ENCODE peak calls at places on chromosomes 12 and 14, in five cellular contexts. N, D, B, A and I are unnamed samples.

GRCh38 chr12:19965196-19966038 is 402.9 kb upstream of the PDE3A start:
- DNase-seq in N (no peak), B (no peak), D (peak), A (no peak), I (no peak)

GRCh38 chr14:63276492-63277342 is 42.0 kb downstream of the GPHB5 start:
- DNase-seq in D (peak), N (peak), B (no peak), A (no peak), I (no peak)

GRCh38 chr12:26648999-26649398 is 184.0 kb downstream of the ITPR2 start:
- DNase-seq in B (no peak), A (no peak), D (peak), N (no peak), I (no peak)

GRCh38 chr12:22765731-22766130 is 140.8 kb downstream of the ETNK1 start:
- DNase-seq in A (no peak), N (no peak), B (no peak), D (no peak), I (no peak)

GRCh38 chr14:64942531-64943111 is at the start of gene GPX2:
- DNase-seq in D (no peak), N (no peak), A (no peak), B (no peak), I (no peak)

GRCh38 chr12:116481726-116482125 is 77.5 kb upstream of the MAP1LC3B2 start:
- DNase-seq in D (no peak), B (no peak), N (no peak), A (no peak), I (no peak)

GRCh38 chr14:100424504-100425453 is 101.6 kb downstream of the SLC25A47 start:
- DNase-seq in N (no peak), D (no peak), A (no peak), B (no peak), I (no peak)

GRCh38 chr14:30291216-30291615 is 267.7 kb upstream of the G2E3 start:
- DNase-seq in B (no peak), D (peak), N (peak), A (no peak), I (no peak)

GRCh38 chr12:41965996-41966395 is 178.7 kb downstream of the GXYLT1 start:
- DNase-seq in B (no peak), D (no peak), A (no peak), N (no peak), I (no peak)

GRCh38 chr12:82942521-82942920 is 255.8 kb downstream of the TMTC2 start:
- DNase-seq in N (no peak), A (no peak), B (no peak), D (no peak), I (no peak)

GRCh38 chr14:92546347-92547053 is 32.9 kb downstream of the RIN3 start:
- DNase-seq in A (no peak), N (peak), D (no peak), B (no peak), I (no peak)

GRCh38 chr14:31712244-31713127 is 151.3 kb downstream of the NUBPL start:
- DNase-seq in A (no peak), B (no peak), N (no peak), D (no peak), I (no peak)

GRCh38 chr12:74280156-74280655 is 257.4 kb upstream of the ATXN7L3B start:
- DNase-seq in A (no peak), N (no peak), B (no peak), D (no peak), I (no peak)

GRCh38 chr12:89064780-89065179 is 287.5 kb downstream of the DUSP6 start:
- DNase-seq in D (no peak), B (no peak), A (no peak), N (peak), I (no peak)

GRCh38 chr14:22737052-22737451 is 29.4 kb upstream of the OXA1L start:
- DNase-seq in B (peak), A (no peak), N (no peak), D (no peak), I (no peak)

GRCh38 chr14:101198398-101199027 is 295.0 kb upstream of the RTL1 start:
- DNase-seq in N (no peak), B (no peak), A (no peak), D (no peak), I (no peak)

GRCh38 chr12:132827763-132828703 is 636 bp downstream of the GOLGA3 start:
- DNase-seq in D (peak), B (no peak), A (no peak), N (peak), I (no peak)

GRCh38 chr14:65290830-65291229 is 121.7 kb upstream of the FUT8 start:
- DNase-seq in A (no peak), B (peak), N (peak), D (peak), I (no peak)

GRCh38 chr14:104095426-104096310 is 10.2 kb downstream of the ASPG start:
- DNase-seq in D (no peak), B (no peak), A (no peak), N (no peak), I (no peak)

GRCh38 chr12:127280393-127281275 is 986.3 kb upstream of the TMEM132C start:
- DNase-seq in D (peak), N (no peak), A (peak), B (peak), I (peak)